ENCODE peak calls at places on chromosomes 4 and X, in four cellular contexts. C, E, X and D are unnamed samples.
A peak's percentile ranks its signal among the peaks of the same experiment; 100 is the strongest.

GRCh38 chr4:3461515-3462291 is 1.4 kb upstream of the DOK7 start:
- DNase-seq in C (no peak), E (peak; percentile 92), X (no peak), D (no peak)

GRCh38 chr4:88216395-88216794 is 58.0 kb upstream of the ABCG2 start:
- DNase-seq in C (no peak), E (no peak), X (peak; percentile 12), D (no peak)

GRCh38 chr4:168208957-168209614 is 109.5 kb downstream of the DDX60 start:
- DNase-seq in C (no peak), E (no peak), X (no peak), D (no peak)

GRCh38 chrX:153565996-153566580 is 32.9 kb downstream of the CCNQ start:
- DNase-seq in C (peak; percentile 40), E (no peak), X (peak; percentile 28), D (no peak)

GRCh38 chrX:18702362-18703195 is 4.9 kb upstream of the PPEF1 start:
- DNase-seq in C (no peak), E (peak; percentile 13), X (no peak), D (no peak)

GRCh38 chrX:36414056-36414455 is 494.5 kb downstream of the CFAP47 start:
- DNase-seq in C (no peak), E (no peak), X (no peak), D (no peak)

GRCh38 chr4:119666653-119667091 is 38.1 kb upstream of the PDE5A start:
- DNase-seq in C (no peak), E (no peak), X (peak; percentile 11), D (peak; percentile 69)

GRCh38 chr4:137668885-137669284 is 136.6 kb upstream of the PCDH18 start:
- DNase-seq in C (no peak), E (no peak), X (no peak), D (no peak)

GRCh38 chrX:134717698-134718328 is 59.5 kb upstream of the PLAC1 start:
- DNase-seq in C (no peak), E (no peak), X (no peak), D (no peak)

GRCh38 chrX:23792861-23793553 is 10.0 kb downstream of the SAT1 start:
- DNase-seq in C (no peak), E (no peak), X (no peak), D (no peak)

GRCh38 chrX:109270580-109271484 is 211.1 kb downstream of the GUCY2F start:
- DNase-seq in C (no peak), E (peak; percentile 6), X (no peak), D (peak; percentile 19)

GRCh38 chr4:83212041-83212851 is 72.4 kb downstream of the COQ2 start:
- DNase-seq in C (no peak), E (peak; percentile 1), X (no peak), D (no peak)

GRCh38 chr4:56410247-56410646 is 23.0 kb upstream of the AASDH start:
- DNase-seq in C (no peak), E (peak; percentile 27), X (peak; percentile 47), D (peak; percentile 99)

GRCh38 chrX:80755174-80755573 is 54.5 kb downstream of the BRWD3 start:
- DNase-seq in C (no peak), E (no peak), X (no peak), D (no peak)

GRCh38 chr4:108172231-108172779 is 3.6 kb upstream of the LEF1 start:
- DNase-seq in C (peak; percentile 31), E (no peak), X (no peak), D (no peak)

GRCh38 chrX:115679460-115679859 is 118.5 kb downstream of the PLS3 start:
- DNase-seq in C (no peak), E (peak; percentile 4), X (peak; percentile 7), D (peak; percentile 23)

GRCh38 chr4:107243141-107243779 is 207.1 kb upstream of the DKK2 start:
- DNase-seq in C (no peak), E (no peak), X (no peak), D (peak; percentile 8)

GRCh38 chr4:153204247-153205027 is at the start of gene TRIM2:
- DNase-seq in C (peak; percentile 74), E (peak; percentile 94), X (peak; percentile 73), D (peak; percentile 84)